ENCODE peak calls at places on chromosome 11, in seven cellular contexts. Q is IMR-90, W is transverse colon, E is epithelial cell of esophagus, X is cardiac fibroblast, Y is colonic mucosa, H is AG04450. B is an unnamed sample.

GRCh38 chr11:117618956-117619355 is 178.1 kb downstream of the DSCAML1 start:
- DNase-seq in Q (no peak), W (no peak), H (no peak), Y (no peak), X (no peak), E (no peak), B (no peak)

GRCh38 chr11:15920856-15921629 is 435.3 kb downstream of the SOX6 start:
- DNase-seq in H (no peak), X (no peak), Y (no peak), W (no peak), Q (peak; percentile 8), E (peak; percentile 68), B (no peak)

GRCh38 chr11:35553831-35554230 is 28.4 kb upstream of the PAMR1 start:
- DNase-seq in H (peak; percentile 90), Q (peak; percentile 99), X (peak; percentile 89), W (no peak), E (no peak), Y (no peak), B (no peak)

GRCh38 chr11:92304271-92304670 is 79.7 kb downstream of the FAT3 start:
- DNase-seq in X (peak; percentile 9), W (no peak), Y (no peak), Q (no peak), H (no peak), E (no peak), B (no peak)

GRCh38 chr11:72234514-72234830 is 9.5 kb downstream of the PHOX2A start:
- DNase-seq in Q (no peak), X (no peak), E (no peak), H (no peak), Y (no peak), W (no peak), B (no peak)

GRCh38 chr11:84780689-84781293 is 846.4 kb downstream of the DLG2 start:
- DNase-seq in X (peak; percentile 51), E (peak; percentile 48), Y (no peak), W (no peak), Q (peak; percentile 15), H (no peak), B (no peak)

GRCh38 chr11:124086447-124086846 is 28.8 kb upstream of the VWA5A start:
- DNase-seq in W (no peak), Q (no peak), X (no peak), H (no peak), E (no peak), Y (no peak), B (no peak)

GRCh38 chr11:83002047-83002446 is 69.7 kb downstream of the RAB30 start:
- DNase-seq in Y (no peak), X (peak; percentile 60), E (no peak), W (no peak), H (no peak), Q (no peak), B (no peak)

GRCh38 chr11:113022267-113022666 is 61.0 kb downstream of the NCAM1 start:
- DNase-seq in Q (no peak), W (no peak), Y (no peak), X (no peak), H (no peak), E (no peak), B (no peak)

GRCh38 chr11:78698612-78699011 is 123.9 kb upstream of the NARS2 start:
- DNase-seq in X (peak; percentile 84), E (peak; percentile 73), Y (no peak), H (peak; percentile 6), Q (peak; percentile 80), W (no peak), B (no peak)

GRCh38 chr11:27464155-27464759 is 8.3 kb downstream of the LGR4 start:
- DNase-seq in W (no peak), Y (peak; percentile 29), E (peak; percentile 86), Q (peak; percentile 44), X (peak; percentile 73), H (no peak), B (no peak)

GRCh38 chr11:105757107-105757506 is 147.2 kb downstream of the GRIA4 start:
- DNase-seq in Q (no peak), X (no peak), W (no peak), H (no peak), E (no peak), Y (no peak), B (no peak)

GRCh38 chr11:11407065-11407737 is 54.2 kb upstream of the CSNK2A3 start:
- DNase-seq in W (peak; percentile 53), H (no peak), Y (no peak), X (no peak), E (no peak), Q (no peak), B (no peak)

GRCh38 chr11:2805388-2806057 is 80.1 kb downstream of the CDKN1C start:
- DNase-seq in Q (no peak), X (no peak), Y (peak; percentile 18), E (no peak), H (no peak), W (peak; percentile 7), B (no peak)

GRCh38 chr11:118002010-118002540 is 15.9 kb downstream of the IL10RA start:
- DNase-seq in E (no peak), H (no peak), Q (no peak), W (peak; percentile 9), Y (no peak), X (no peak), B (no peak)

GRCh38 chr11:130673698-130674097 is 225.3 kb downstream of the ADAMTS15 start:
- DNase-seq in Y (no peak), H (no peak), E (peak; percentile 15), Q (peak; percentile 12), W (no peak), X (no peak), B (no peak)

GRCh38 chr11:70371241-70371640 is 27.1 kb upstream of the CTTN start:
- DNase-seq in Y (no peak), W (no peak), X (no peak), Q (peak; percentile 18), H (no peak), E (no peak), B (no peak)

GRCh38 chr11:3166268-3167142 is 1.4 kb upstream of the OSBPL5 start:
- DNase-seq in Q (no peak), Y (peak; percentile 64), W (peak; percentile 36), H (no peak), E (no peak), X (no peak), B (no peak)

GRCh38 chr11:115695677-115696451 is 191.6 kb upstream of the CADM1 start:
- DNase-seq in H (no peak), E (no peak), W (no peak), Y (no peak), X (no peak), Q (no peak), B (no peak)

GRCh38 chr11:61280883-61281580 is 14.1 kb downstream of the VWCE start:
- DNase-seq in X (no peak), E (no peak), Y (no peak), H (no peak), Q (no peak), W (no peak), B (no peak)
- TF ChIP-seq CTCF in X (no peak), E (no peak), Y (no peak), H (no peak), Q (no peak), W (no peak), B (no peak)

GRCh38 chr11:95304777-95305176 is 73.8 kb upstream of the SESN3 start:
- DNase-seq in W (no peak), Y (no peak), X (no peak), Q (no peak), E (no peak), H (no peak), B (no peak)

GRCh38 chr11:95305726-95306522 is 74.9 kb upstream of the SESN3 start:
- DNase-seq in X (no peak), E (no peak), Y (no peak), H (no peak), W (no peak), Q (no peak), B (no peak)

GRCh38 chr11:95301497-95301896 is 70.5 kb upstream of the SESN3 start:
- DNase-seq in X (no peak), W (no peak), E (no peak), Q (no peak), Y (no peak), H (no peak), B (no peak)

GRCh38 chr11:95299078-95299611 is 68.1 kb upstream of the SESN3 start:
- DNase-seq in E (no peak), Q (no peak), H (no peak), Y (no peak), W (no peak), X (no peak), B (no peak)

DNA sequence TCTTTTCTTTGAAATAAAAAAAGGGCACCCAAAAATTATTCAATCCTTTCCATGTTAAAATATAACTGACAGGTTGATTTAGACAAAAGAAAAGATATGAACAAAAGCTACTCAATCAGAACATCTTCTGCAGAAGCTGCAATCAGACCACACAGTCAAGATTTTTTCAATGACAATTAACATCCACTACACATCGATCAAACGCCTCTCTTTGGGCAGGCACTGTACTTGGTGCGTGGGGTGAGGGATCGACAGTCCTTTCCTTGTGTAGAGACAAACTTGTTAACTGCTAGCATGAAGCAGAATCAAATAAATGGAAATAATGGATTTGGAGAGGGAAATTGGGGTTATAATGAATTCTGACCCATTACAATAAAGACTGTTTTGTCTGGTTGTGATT is 71.2 kb upstream of the SESN3 start:
- DNase-seq in W (no peak), Y (no peak), Q (no peak), H (no peak), X (no peak), E (no peak), B (no peak)
- TF ChIP-seq CTCF in W (no peak), Y (no peak), Q (no peak), H (no peak), X (no peak), E (no peak), B (no peak)

GRCh38 chr11:75585271-75585670 is 23.2 kb downstream of the SERPINH1 start:
- DNase-seq in H (no peak), Y (no peak), Q (no peak), E (no peak), W (no peak), X (no peak), B (no peak)

GRCh38 chr11:75582461-75582934 is 20.4 kb downstream of the SERPINH1 start:
- DNase-seq in Y (no peak), Q (no peak), X (no peak), E (no peak), H (no peak), W (no peak), B (no peak)

GRCh38 chr11:75583710-75584658 is 21.9 kb downstream of the SERPINH1 start:
- DNase-seq in H (no peak), Y (peak; percentile 41), Q (peak; percentile 61), E (no peak), X (peak; percentile 47), W (peak; percentile 45), B (no peak)

GRCh38 chr11:75579841-75580240 is 17.8 kb downstream of the SERPINH1 start:
- DNase-seq in H (no peak), Q (no peak), W (no peak), Y (no peak), X (no peak), E (no peak), B (no peak)

GRCh38 chr11:75582935-75583709 is 21.1 kb downstream of the SERPINH1 start:
- DNase-seq in E (peak; percentile 48), Q (peak; percentile 66), W (peak; percentile 57), H (no peak), X (peak; percentile 62), Y (peak; percentile 44), B (peak; percentile 63)
- TF ChIP-seq CTCF in E (peak; percentile 21), Q (peak; percentile 9), W (peak; percentile 54), H (peak; percentile 34), X (peak; percentile 50), Y (no peak), B (no peak)

DNA sequence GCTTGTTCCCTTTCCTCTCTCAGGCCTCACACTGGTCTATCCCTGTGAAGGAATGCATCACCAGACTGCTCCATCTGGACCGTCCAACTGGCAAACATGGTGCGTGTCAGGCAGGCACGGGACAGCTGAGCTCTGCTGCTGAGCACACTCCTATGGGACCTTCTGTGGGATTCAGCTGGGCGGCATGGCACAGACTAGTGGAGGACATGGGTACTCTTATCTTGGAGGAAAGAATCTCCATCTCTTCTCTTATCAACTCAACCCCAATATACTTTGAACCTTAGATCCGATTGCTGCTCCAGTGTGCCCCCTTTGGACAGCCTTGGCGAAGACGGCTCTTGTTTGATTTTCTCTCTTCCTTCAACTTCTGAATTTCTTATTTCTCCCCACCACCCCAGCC is 593.6 kb downstream of the ETS1 start:
- DNase-seq in X (no peak), E (no peak), Q (no peak), Y (no peak), H (no peak), W (no peak), B (no peak)
- TF ChIP-seq CTCF in X (no peak), E (no peak), Q (no peak), Y (no peak), H (peak; percentile 15), W (no peak), B (no peak)